ENCODE peak calls at places on chromosomes 3 and 15, in six cellular contexts. Q, T, N, B, A and M are unnamed samples.

GRCh38 chr3:47414161-47414564 is 33.3 kb downstream of the PTPN23 start:
- DNase-seq in Q (no peak), T (peak), N (no peak), B (no peak), A (no peak), M (no peak)

GRCh38 chr3:85808750-85809149 is 850.0 kb downstream of the CADM2 start:
- DNase-seq in Q (no peak), T (no peak), N (no peak), B (no peak), A (no peak), M (no peak)

GRCh38 chr3:128466840-128467541 is at the start of gene DNAJB8:
- DNase-seq in Q (no peak), T (no peak), N (no peak), B (no peak), A (no peak), M (no peak)

GRCh38 chr3:179098388-179099077 is 26.9 kb upstream of the ZMAT3 start:
- DNase-seq in Q (peak), T (no peak), N (no peak), B (no peak), A (no peak), M (no peak)

GRCh38 chr3:117314441-117314840 is 604.9 kb downstream of the TUSC7 start:
- DNase-seq in Q (no peak), T (no peak), N (no peak), B (no peak), A (no peak), M (no peak)

GRCh38 chr15:48373855-48374421 is 42.7 kb downstream of the DUT start:
- DNase-seq in Q (no peak), T (no peak), N (no peak), B (no peak), A (no peak), M (no peak)

GRCh38 chr3:15666277-15666676 is 64.7 kb downstream of the BTD start:
- DNase-seq in Q (no peak), T (no peak), N (no peak), B (no peak), A (no peak), M (no peak)

GRCh38 chr3:73502609-73503560 is 121.9 kb downstream of the PDZRN3 start:
- DNase-seq in Q (peak), T (peak), N (peak), B (peak), A (no peak), M (peak)

GRCh38 chr3:46979958-46980497 is 562 bp downstream of the NBEAL2 start:
- DNase-seq in Q (no peak), T (peak), N (no peak), B (no peak), A (peak), M (no peak)

GRCh38 chr3:72047472-72047871 is 262.5 kb upstream of the PROK2 start:
- DNase-seq in Q (no peak), T (no peak), N (no peak), B (no peak), A (no peak), M (no peak)

GRCh38 chr3:154779571-154779970 is 300.5 kb upstream of the MME start:
- DNase-seq in Q (peak), T (no peak), N (no peak), B (no peak), A (no peak), M (no peak)

GRCh38 chr15:68149059-68149458 is 56.1 kb downstream of the CALML4 start:
- DNase-seq in Q (no peak), T (no peak), N (no peak), B (no peak), A (no peak), M (no peak)

GRCh38 chr3:113255854-113256615 is 44.7 kb downstream of the BOC start:
- DNase-seq in Q (no peak), T (no peak), N (no peak), B (no peak), A (no peak), M (no peak)

GRCh38 chr15:72116680-72117447 is 1.1 kb downstream of the MYO9A start:
- DNase-seq in Q (no peak), T (no peak), N (no peak), B (peak), A (peak), M (peak)

GRCh38 chr3:55854395-55854994 is 367.4 kb upstream of the WNT5A start:
- DNase-seq in Q (no peak), T (no peak), N (no peak), B (no peak), A (no peak), M (no peak)

GRCh38 chr3:126337980-126338651 is 19.1 kb downstream of the KLF15 start:
- DNase-seq in Q (no peak), T (peak), N (peak), B (no peak), A (no peak), M (no peak)

GRCh38 chr3:95154775-95155174 is 1091.9 kb downstream of the NSUN3 start:
- DNase-seq in Q (no peak), T (no peak), N (no peak), B (no peak), A (no peak), M (no peak)

GRCh38 chr15:48710952-48711495 is 65.5 kb upstream of the FBN1 start:
- DNase-seq in Q (no peak), T (no peak), N (no peak), B (no peak), A (no peak), M (no peak)

GRCh38 chr15:70004826-70005225 is 92.9 kb downstream of the TLE3 start:
- DNase-seq in Q (no peak), T (no peak), N (no peak), B (no peak), A (no peak), M (no peak)

GRCh38 chr15:28123408-28124023 is 24.4 kb upstream of the OCA2 start:
- DNase-seq in Q (peak), T (no peak), N (peak), B (peak), A (peak), M (peak)

GRCh38 chr15:69629631-69630161 is 177.1 kb downstream of the RPLP1 start:
- DNase-seq in Q (no peak), T (no peak), N (no peak), B (no peak), A (peak), M (no peak)

GRCh38 chr3:157136647-157137387 is 23.1 kb downstream of the CCNL1 start:
- DNase-seq in Q (no peak), T (no peak), N (no peak), B (no peak), A (no peak), M (no peak)

GRCh38 chr3:131192701-131193100 is 166.0 kb downstream of the NEK11 start:
- DNase-seq in Q (no peak), T (no peak), N (no peak), B (no peak), A (no peak), M (no peak)

GRCh38 chr3:3129579-3129978 is 2.8 kb downstream of the TRNT1 start:
- DNase-seq in Q (no peak), T (no peak), N (no peak), B (no peak), A (no peak), M (no peak)

GRCh38 chr15:52780172-52780980 is 9.8 kb downstream of the ONECUT1 start:
- DNase-seq in Q (no peak), T (peak), N (no peak), B (peak), A (peak), M (peak)

GRCh38 chr3:172522871-172523818 is at the start of gene TNFSF10:
- DNase-seq in Q (no peak), T (peak), N (no peak), B (peak), A (peak), M (peak)

GRCh38 chr15:70633394-70633793 is 130.0 kb downstream of the UACA start:
- DNase-seq in Q (no peak), T (no peak), N (no peak), B (no peak), A (no peak), M (no peak)

GRCh38 chr3:184693011-184693975 is 18.6 kb downstream of the MAGEF1 start:
- DNase-seq in Q (no peak), T (no peak), N (no peak), B (no peak), A (no peak), M (no peak)

GRCh38 chr3:35200056-35200455 is 439.3 kb upstream of the ARPP21 start:
- DNase-seq in Q (no peak), T (no peak), N (no peak), B (no peak), A (no peak), M (no peak)

GRCh38 chr3:127006781-127007436 is 24.0 kb downstream of the PLXNA1 start:
- DNase-seq in Q (no peak), T (no peak), N (no peak), B (no peak), A (no peak), M (no peak)

GRCh38 chr15:33086500-33087141 is 107.9 kb downstream of the FMN1 start:
- DNase-seq in Q (no peak), T (no peak), N (no peak), B (peak), A (no peak), M (no peak)

GRCh38 chr15:60840306-60840702 is 361.4 kb upstream of the ICE2 start:
- DNase-seq in Q (no peak), T (no peak), N (no peak), B (no peak), A (no peak), M (no peak)

GRCh38 chr3:138950006-138950644 is 3.1 kb downstream of the FOXL2NB start:
- DNase-seq in Q (no peak), T (no peak), N (no peak), B (no peak), A (no peak), M (no peak)

GRCh38 chr15:101083336-101084045 is 164.3 kb downstream of the LRRK1 start:
- DNase-seq in Q (no peak), T (no peak), N (no peak), B (no peak), A (no peak), M (no peak)

GRCh38 chr15:52787549-52788098 is 2.5 kb downstream of the ONECUT1 start:
- DNase-seq in Q (no peak), T (no peak), N (no peak), B (no peak), A (no peak), M (no peak)

GRCh38 chr3:51982838-51983577 is at the start of gene ACY1:
- DNase-seq in Q (peak), T (peak), N (peak), B (no peak), A (peak), M (peak)

GRCh38 chr3:70308760-70309159 is 3.7 kb downstream of the MDFIC2 start:
- DNase-seq in Q (peak), T (no peak), N (no peak), B (no peak), A (no peak), M (no peak)
- TF ChIP-seq CTCF in Q (no peak), T (no peak), N (peak), B (peak), A (no peak), M (peak)

GRCh38 chr15:83733206-83733605 is 79.3 kb downstream of the ADAMTSL3 start:
- DNase-seq in Q (no peak), T (no peak), N (no peak), B (no peak), A (no peak), M (no peak)

GRCh38 chr15:83732770-83733169 is 78.8 kb downstream of the ADAMTSL3 start:
- DNase-seq in Q (no peak), T (no peak), N (no peak), B (no peak), A (no peak), M (no peak)

GRCh38 chr15:83733691-83734090 is 79.8 kb downstream of the ADAMTSL3 start:
- DNase-seq in Q (no peak), T (no peak), N (no peak), B (no peak), A (no peak), M (no peak)

GRCh38 chr15:83732196-83732595 is 78.3 kb downstream of the ADAMTSL3 start:
- DNase-seq in Q (no peak), T (no peak), N (no peak), B (no peak), A (no peak), M (no peak)

DNA sequence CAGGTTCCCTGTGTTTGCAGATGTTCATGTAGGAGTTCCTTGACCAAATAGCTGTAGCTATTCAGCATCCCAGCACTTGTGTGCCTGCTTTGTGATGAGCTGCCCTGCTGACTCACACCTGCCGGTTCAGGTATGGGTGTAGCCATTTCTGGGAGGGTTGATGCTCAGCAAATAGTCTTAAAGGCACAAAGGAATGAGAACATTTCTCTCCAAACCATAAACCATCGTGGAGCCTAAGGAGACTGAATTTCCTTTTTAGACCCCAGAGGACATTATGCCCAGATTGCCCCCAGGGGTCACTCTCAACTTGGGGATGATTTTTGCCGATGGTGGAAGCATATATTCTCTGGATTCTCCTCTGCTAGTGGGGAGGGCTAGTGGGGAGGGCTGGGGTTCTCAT is 80.6 kb downstream of the ADAMTSL3 start:
- DNase-seq in Q (no peak), T (no peak), N (no peak), B (no peak), A (no peak), M (peak)
- TF ChIP-seq CTCF in Q (peak), T (no peak), N (no peak), B (peak), A (no peak), M (peak)

GRCh38 chr3:5013021-5013906 is 34.0 kb downstream of the BHLHE40 start:
- DNase-seq in Q (no peak), T (peak), N (no peak), B (no peak), A (peak), M (no peak)
- TF ChIP-seq CTCF in Q (no peak), T (no peak), N (no peak), B (no peak), A (no peak), M (no peak)

DNA sequence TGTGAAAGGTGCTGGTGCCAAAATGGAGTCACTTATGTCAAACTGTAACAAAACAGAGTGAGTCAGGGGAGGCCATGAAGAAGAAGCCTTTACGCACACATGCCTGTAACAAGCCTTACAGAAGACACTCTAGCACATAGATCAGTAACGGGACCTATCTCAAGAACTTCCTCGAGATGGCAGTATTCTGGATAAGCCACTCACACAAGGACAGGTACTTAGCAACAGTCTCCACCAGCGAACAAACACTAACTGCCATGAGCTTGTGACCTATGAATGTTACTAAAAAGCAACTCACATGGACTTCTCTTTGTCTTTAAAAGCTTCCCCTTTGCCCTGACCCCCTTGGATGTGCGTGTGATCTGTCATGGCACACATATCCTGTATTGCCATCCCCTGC is 235.1 kb downstream of the CD47 start:
- DNase-seq in Q (no peak), T (no peak), N (no peak), B (peak), A (no peak), M (no peak)
- TF ChIP-seq CTCF in Q (peak), T (no peak), N (no peak), B (peak), A (no peak), M (peak)

GRCh38 chr15:74780983-74781672 is 752 bp upstream of the CSK start:
- DNase-seq in Q (no peak), T (peak), N (no peak), B (peak), A (peak), M (no peak)

GRCh38 chr15:74782596-74783071 is 754 bp downstream of the CSK start:
- DNase-seq in Q (no peak), T (peak), N (no peak), B (no peak), A (no peak), M (no peak)

GRCh38 chr15:74783072-74783807 is 1.4 kb downstream of the CSK start:
- DNase-seq in Q (no peak), T (peak), N (no peak), B (peak), A (peak), M (no peak)

GRCh38 chr15:74780523-74780982 is 1.3 kb upstream of the CSK start:
- DNase-seq in Q (no peak), T (peak), N (no peak), B (no peak), A (no peak), M (no peak)

GRCh38 chr15:74781673-74782595 is at the start of gene CSK:
- DNase-seq in Q (no peak), T (peak), N (no peak), B (peak), A (peak), M (peak)
- TF ChIP-seq CTCF in Q (peak), T (peak), N (peak), B (peak), A (peak), M (peak)

GRCh38 chr3:137116619-137117018 is 158.8 kb downstream of the IL20RB start:
- DNase-seq in Q (no peak), T (no peak), N (no peak), B (no peak), A (no peak), M (no peak)

DNA sequence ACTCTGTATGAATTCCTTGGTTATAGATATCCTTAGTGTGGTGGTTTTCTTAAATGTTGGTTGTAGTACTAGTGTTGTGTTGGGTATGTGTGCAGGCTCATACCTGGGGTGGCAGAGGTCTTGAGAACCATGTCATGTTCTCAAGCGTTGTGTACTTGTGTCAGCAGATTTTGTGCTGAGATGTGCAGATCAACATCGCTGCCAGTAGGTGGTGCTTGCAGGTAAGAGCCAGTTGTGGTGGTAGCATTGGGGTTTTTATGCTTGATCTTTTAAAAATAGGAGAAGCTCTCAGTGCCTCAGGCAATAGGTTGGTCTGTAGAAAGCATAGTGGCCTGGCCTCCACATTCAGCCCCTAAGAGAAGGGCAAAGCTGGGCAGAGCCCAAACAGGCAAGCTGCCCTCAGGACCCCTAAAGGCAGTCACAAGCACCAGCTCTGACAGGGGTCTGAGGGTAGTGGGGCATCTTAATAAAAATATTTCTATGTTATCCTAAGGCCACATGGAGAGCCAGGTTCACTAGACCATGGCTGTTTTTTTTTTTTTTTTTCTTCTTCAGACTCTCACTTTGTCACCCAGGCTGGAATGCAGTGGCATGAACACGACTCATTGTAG is 164.0 kb downstream of the IL20RB start:
- DNase-seq in Q (peak), T (no peak), N (no peak), B (peak), A (no peak), M (peak)
- TF ChIP-seq CTCF in Q (peak), T (peak), N (peak), B (peak), A (no peak), M (peak)

GRCh38 chr3:166013073-166013679 is 176.0 kb upstream of the BCHE start:
- DNase-seq in Q (peak), T (no peak), N (no peak), B (peak), A (no peak), M (peak)
- TF ChIP-seq CTCF in Q (peak), T (no peak), N (peak), B (peak), A (peak), M (peak)

DNA sequence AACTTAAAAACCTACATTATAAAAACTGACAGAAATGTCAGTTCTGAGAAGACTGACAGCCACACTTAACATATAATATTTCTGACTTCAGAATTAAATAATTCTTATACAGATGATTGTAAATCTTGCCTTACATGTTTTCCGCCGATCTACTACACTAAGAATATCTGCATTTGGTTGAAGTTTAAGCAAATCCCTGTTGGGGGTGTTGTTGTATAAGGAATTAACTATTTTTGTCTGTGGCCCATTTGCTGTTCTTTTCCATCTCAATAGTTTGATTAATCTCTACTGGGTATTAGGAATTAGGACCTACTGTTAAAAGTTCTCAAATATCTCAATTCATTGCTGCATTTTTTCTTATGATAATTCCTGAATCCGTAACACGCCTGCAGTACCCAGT is 838.3 kb upstream of the ROBO1 start:
- DNase-seq in Q (no peak), T (no peak), N (no peak), B (no peak), A (no peak), M (no peak)
- TF ChIP-seq CTCF in Q (no peak), T (no peak), N (no peak), B (no peak), A (no peak), M (peak)